ENCODE peak calls at places on chromosomes 13 and 19, in ten cellular contexts. L is cardiac muscle cell, P is astrocyte of the spinal cord, I is heart right ventricle, M is PC-3, R is brain microvascular endothelial cell, A is Calu3, H is GM13977, N is fibroblast of lung, Y is A549. O is an unnamed sample.

GRCh38 chr13:90594694-90595093 is 752.8 kb upstream of the MIR17HG start:
- DNase-seq in L (peak), H (no peak), P (peak), R (peak), I (no peak), Y (no peak), M (peak), N (peak), A (no peak), O (no peak)

GRCh38 chr13:31351376-31351775 is 151.6 kb downstream of the B3GLCT start:
- DNase-seq in P (no peak), R (no peak), L (no peak), I (no peak), Y (no peak), H (no peak), A (no peak), N (no peak), M (no peak), O (no peak)

GRCh38 chr19:3210347-3211017 is 14.0 kb upstream of the CELF5 start:
- DNase-seq in M (peak), R (peak), Y (peak), N (peak), A (peak), L (peak), P (peak), I (peak), H (peak), O (peak)

GRCh38 chr19:9727644-9728043 is 40.9 kb downstream of the ZNF846 start:
- DNase-seq in H (no peak), Y (no peak), I (no peak), N (no peak), R (no peak), L (peak), A (no peak), P (no peak), M (no peak), O (no peak)

GRCh38 chr19:18286973-18287635 is 5.7 kb upstream of the JUND start:
- DNase-seq in H (no peak), L (no peak), I (no peak), P (no peak), M (no peak), R (no peak), Y (no peak), N (no peak), A (no peak), O (no peak)

GRCh38 chr13:99320693-99321481 is 13.7 kb upstream of the GPR183 start:
- DNase-seq in N (peak), L (peak), A (no peak), R (peak), P (peak), I (no peak), Y (no peak), M (peak), H (no peak), O (no peak)

GRCh38 chr13:32126756-32127155 is 95.2 kb downstream of the FRY start:
- DNase-seq in H (no peak), L (no peak), Y (no peak), P (no peak), M (no peak), R (no peak), N (no peak), I (no peak), A (no peak), O (no peak)

GRCh38 chr13:44976949-44977583 is 12.2 kb downstream of the NUFIP1 start:
- DNase-seq in Y (no peak), I (no peak), A (no peak), H (no peak), R (no peak), N (no peak), P (no peak), M (no peak), L (peak), O (no peak)

GRCh38 chr13:39023761-39024160 is 14.1 kb downstream of the PROSER1 start:
- DNase-seq in A (peak), N (no peak), Y (no peak), H (no peak), P (no peak), R (no peak), I (no peak), M (peak), L (peak), O (no peak)

GRCh38 chr19:10518444-10519361 is 1.5 kb upstream of the S1PR5 start:
- DNase-seq in R (no peak), P (no peak), H (peak), Y (no peak), M (no peak), A (no peak), L (no peak), I (no peak), N (no peak), O (peak)

GRCh38 chr13:112222971-112223370 is 153.2 kb upstream of the SPACA7 start:
- DNase-seq in P (no peak), A (no peak), Y (no peak), L (no peak), I (no peak), R (no peak), H (no peak), M (no peak), N (no peak), O (no peak)

GRCh38 chr13:46134961-46135522 is 30.2 kb upstream of the CPB2 start:
- DNase-seq in P (peak), Y (no peak), A (peak), I (no peak), M (peak), H (no peak), L (no peak), N (peak), R (no peak), O (no peak)

GRCh38 chr19:7355151-7355845 is 6.6 kb downstream of the ARHGEF18 start:
- DNase-seq in M (no peak), Y (no peak), I (no peak), N (peak), H (no peak), P (no peak), R (no peak), A (no peak), L (peak), O (no peak)

GRCh38 chr19:17496337-17496997 is 15.0 kb upstream of the PGLS start:
- DNase-seq in A (peak), N (peak), M (peak), H (peak), R (peak), I (peak), L (peak), Y (peak), P (peak), O (peak)

GRCh38 chr13:64928704-64929499 is 2301.2 kb downstream of the PCDH9 start:
- DNase-seq in P (peak), A (no peak), L (peak), N (peak), H (peak), Y (no peak), R (peak), M (peak), I (no peak), O (no peak)

GRCh38 chr13:80342541-80343371 is 1.8 kb upstream of the SPRY2 start:
- DNase-seq in P (peak), A (peak), L (peak), Y (no peak), I (peak), R (peak), H (peak), N (peak), M (peak), O (peak)

GRCh38 chr19:7199613-7200533 is 94.3 kb downstream of the INSR start:
- DNase-seq in M (no peak), L (no peak), A (peak), I (no peak), Y (peak), P (no peak), H (no peak), R (no peak), N (no peak), O (no peak)

GRCh38 chr13:110390572-110390971 is 83.5 kb downstream of the COL4A2 start:
- DNase-seq in L (peak), R (peak), N (peak), H (no peak), Y (no peak), I (no peak), M (peak), A (no peak), P (peak), O (no peak)

GRCh38 chr19:19062454-19063182 is 1.2 kb upstream of the SLC25A42 start:
- DNase-seq in N (peak), P (peak), R (peak), I (no peak), M (peak), A (peak), H (no peak), L (no peak), Y (peak), O (peak)

GRCh38 chr19:10102787-10103236 is 334 bp upstream of the ANGPTL6 start:
- DNase-seq in N (no peak), M (no peak), L (no peak), Y (no peak), H (peak), I (no peak), R (no peak), A (no peak), P (no peak), O (peak)

GRCh38 chr13:86020350-86021002 is 221.3 kb upstream of the SLITRK6 start:
- DNase-seq in L (peak), P (peak), H (no peak), N (peak), R (peak), Y (no peak), I (no peak), M (peak), A (no peak), O (no peak)

GRCh38 chr13:27857271-27857670 is 62.5 kb upstream of the PDX1 start:
- DNase-seq in R (no peak), A (no peak), I (no peak), P (no peak), M (no peak), H (no peak), L (no peak), Y (no peak), N (no peak), O (no peak)

GRCh38 chr13:26965976-26966375 is 205.4 kb upstream of the GPR12 start:
- DNase-seq in N (peak), A (no peak), M (no peak), I (peak), H (no peak), R (peak), L (peak), Y (no peak), P (peak), O (no peak)

GRCh38 chr19:48415869-48416268 is 22.4 kb downstream of the GRIN2D start:
- DNase-seq in P (no peak), M (no peak), H (no peak), R (no peak), Y (no peak), L (no peak), A (no peak), I (no peak), N (no peak), O (no peak)

GRCh38 chr19:48553676-48554384 is 1.9 kb downstream of the SULT2B1 start:
- DNase-seq in M (peak), N (peak), A (peak), I (peak), L (peak), P (peak), H (no peak), R (peak), Y (peak), O (no peak)

GRCh38 chr13:92842145-92842544 is 384.5 kb upstream of the GPC6 start:
- DNase-seq in I (no peak), N (peak), H (no peak), Y (no peak), L (peak), M (peak), A (no peak), R (peak), P (peak), O (no peak)

GRCh38 chr13:80585531-80585930 is 244.6 kb upstream of the SPRY2 start:
- DNase-seq in I (no peak), N (no peak), P (no peak), M (no peak), R (no peak), Y (no peak), A (no peak), H (no peak), L (no peak), O (no peak)

GRCh38 chr19:29926801-29927200 is 15.2 kb upstream of the URI1 start:
- DNase-seq in A (no peak), R (no peak), H (no peak), I (no peak), P (no peak), L (no peak), Y (no peak), M (no peak), N (no peak), O (no peak)

GRCh38 chr13:94192576-94192975 is 286.9 kb downstream of the DCT start:
- DNase-seq in M (peak), N (peak), R (peak), I (no peak), Y (no peak), L (peak), H (peak), A (no peak), P (peak), O (peak)

GRCh38 chr13:75779393-75779792 is 143.3 kb downstream of the LMO7 start:
- DNase-seq in Y (no peak), H (no peak), M (no peak), N (no peak), I (no peak), L (no peak), A (no peak), P (no peak), R (no peak), O (no peak)

GRCh38 chr19:50458396-50459066 is 17.8 kb upstream of the EMC10 start:
- DNase-seq in R (no peak), H (no peak), Y (no peak), L (peak), A (no peak), M (no peak), N (peak), I (no peak), P (no peak), O (no peak)

GRCh38 chr13:111872475-111873150 is 194.3 kb upstream of the SOX1 start:
- DNase-seq in Y (no peak), L (no peak), A (no peak), I (no peak), N (no peak), H (no peak), M (no peak), R (no peak), P (no peak), O (no peak)

GRCh38 chr19:50190439-50190891 is 13.0 kb upstream of the MYH14 start:
- DNase-seq in H (no peak), A (peak), Y (no peak), L (no peak), P (no peak), N (no peak), M (no peak), R (no peak), I (no peak), O (no peak)

GRCh38 chr13:42392706-42393572 is 121.0 kb downstream of the AKAP11 start:
- DNase-seq in M (no peak), R (no peak), Y (no peak), H (no peak), I (no peak), N (peak), A (no peak), P (peak), L (no peak), O (peak)

GRCh38 chr13:95494082-95494681 is 58.3 kb upstream of the CLDN10 start:
- DNase-seq in A (peak), L (peak), M (peak), I (no peak), P (peak), Y (peak), H (peak), N (peak), R (peak), O (no peak)

GRCh38 chr13:91280806-91281205 is 66.7 kb upstream of the MIR17HG start:
- DNase-seq in R (no peak), I (no peak), Y (no peak), P (no peak), M (peak), A (no peak), L (no peak), H (no peak), N (no peak), O (no peak)

GRCh38 chr19:48656840-48657474 is 11.0 kb upstream of the CA11 start:
- DNase-seq in I (no peak), R (peak), M (peak), H (no peak), L (peak), A (no peak), Y (no peak), N (peak), P (peak), O (no peak)

GRCh38 chr13:73480784-73481183 is 422.0 kb downstream of the KLF5 start:
- DNase-seq in N (no peak), L (no peak), M (no peak), H (no peak), R (no peak), P (no peak), A (no peak), I (no peak), Y (no peak), O (no peak)

GRCh38 chr13:73482556-73482955 is 423.8 kb downstream of the KLF5 start:
- DNase-seq in A (no peak), P (no peak), H (no peak), M (no peak), Y (no peak), R (no peak), L (no peak), N (no peak), I (no peak), O (no peak)

GRCh38 chr13:73477441-73477840 is 418.6 kb downstream of the KLF5 start:
- DNase-seq in H (no peak), R (no peak), A (no peak), I (no peak), Y (no peak), N (no peak), P (no peak), L (no peak), M (no peak), O (no peak)

GRCh38 chr13:73481877-73482445 is 423.2 kb downstream of the KLF5 start:
- DNase-seq in R (no peak), Y (no peak), I (no peak), P (no peak), L (no peak), A (no peak), M (no peak), N (no peak), H (no peak), O (no peak)

DNA sequence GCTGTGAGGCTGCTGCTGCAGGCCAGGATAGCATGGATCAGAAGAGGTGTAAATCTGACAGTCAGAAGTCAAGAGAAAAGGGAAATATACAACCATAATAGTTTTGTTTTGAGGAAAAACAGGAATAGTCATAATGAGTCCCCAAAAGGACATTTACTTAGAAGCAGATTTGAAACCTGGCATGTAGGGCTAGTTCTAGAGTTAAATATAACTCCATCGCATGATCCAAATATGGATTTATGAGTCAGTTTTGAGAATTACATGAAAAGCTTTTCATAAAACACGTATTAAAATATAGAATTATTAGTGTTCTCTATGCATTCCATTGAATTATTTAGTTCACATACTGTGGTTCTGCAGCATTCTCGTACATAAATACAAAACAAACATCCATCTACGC is 422.5 kb downstream of the KLF5 start:
- DNase-seq in H (no peak), A (no peak), N (no peak), I (no peak), M (no peak), Y (no peak), P (no peak), R (no peak), L (no peak), O (no peak)
- TF ChIP-seq CTCF in H (no peak), A (no peak), N (no peak), I (no peak), M (no peak), Y (no peak), P (no peak), R (no peak), L (no peak), O (no peak)

DNA sequence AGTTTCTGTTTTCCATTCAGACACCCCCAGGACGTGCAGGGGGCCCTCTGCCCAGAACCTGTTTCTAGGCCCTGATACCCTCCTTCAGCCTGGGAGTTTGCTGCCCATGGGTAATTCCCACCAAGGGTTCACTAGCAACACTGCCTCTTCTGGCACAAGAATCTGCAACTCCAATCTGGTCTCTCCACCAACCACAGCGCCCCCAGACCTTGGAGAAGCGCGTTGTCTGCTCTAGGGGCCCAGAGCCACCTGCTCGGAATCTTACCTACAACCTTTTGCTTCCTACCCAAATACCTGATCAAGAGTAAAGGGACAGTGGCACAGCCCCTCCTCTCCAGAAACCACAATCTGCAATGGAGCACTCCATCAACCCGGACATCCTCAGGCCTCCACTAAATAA is 763 bp downstream of the ZNF180 start:
- DNase-seq in H (no peak), I (no peak), M (no peak), N (no peak), P (no peak), Y (no peak), R (no peak), A (no peak), L (no peak), O (no peak)
- TF ChIP-seq CTCF in H (peak), I (no peak), M (no peak), N (no peak), P (no peak), Y (no peak), R (peak), A (no peak), L (no peak), O (no peak)

DNA sequence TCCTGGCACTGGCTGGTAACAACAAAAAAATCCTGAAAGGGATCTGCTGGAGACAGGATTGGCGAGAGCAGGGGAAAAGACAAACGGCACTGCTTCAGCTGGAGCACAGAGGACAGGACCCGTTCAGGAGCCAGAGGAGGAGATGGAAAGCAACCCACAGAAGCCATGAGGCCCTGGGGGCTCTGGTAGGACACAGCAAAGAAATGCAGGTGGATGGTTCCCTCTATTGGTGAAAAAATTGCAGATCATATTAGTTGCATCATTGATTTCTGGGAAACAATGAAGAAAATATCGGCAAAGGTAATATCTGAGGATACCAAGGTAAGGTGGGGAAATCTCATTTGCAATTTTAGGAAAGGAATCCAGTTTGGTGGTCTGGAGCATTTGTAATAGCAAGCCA is 25.7 kb upstream of the TPP2 start:
- DNase-seq in H (no peak), L (no peak), I (no peak), R (no peak), Y (no peak), A (no peak), N (no peak), P (no peak), M (peak), O (no peak)
- TF ChIP-seq CTCF in H (peak), L (no peak), I (no peak), R (peak), Y (no peak), A (no peak), N (no peak), P (peak), M (peak), O (no peak)

GRCh38 chr19:5782322-5782721 is 2.2 kb downstream of the PRR22 start:
- DNase-seq in R (no peak), M (no peak), H (no peak), L (no peak), I (no peak), P (no peak), N (no peak), A (no peak), Y (no peak), O (no peak)
- TF ChIP-seq CTCF in R (no peak), M (no peak), H (no peak), L (no peak), I (no peak), P (no peak), N (no peak), A (no peak), Y (no peak), O (no peak)

GRCh38 chr13:63124863-63125262 is 1709.2 kb upstream of the PCDH20 start:
- DNase-seq in Y (no peak), I (no peak), M (peak), R (no peak), N (peak), P (peak), H (no peak), L (peak), A (no peak), O (no peak)
- TF ChIP-seq CTCF in Y (peak), I (peak), M (peak), R (no peak), N (no peak), P (peak), H (peak), L (peak), A (no peak), O (peak)

DNA sequence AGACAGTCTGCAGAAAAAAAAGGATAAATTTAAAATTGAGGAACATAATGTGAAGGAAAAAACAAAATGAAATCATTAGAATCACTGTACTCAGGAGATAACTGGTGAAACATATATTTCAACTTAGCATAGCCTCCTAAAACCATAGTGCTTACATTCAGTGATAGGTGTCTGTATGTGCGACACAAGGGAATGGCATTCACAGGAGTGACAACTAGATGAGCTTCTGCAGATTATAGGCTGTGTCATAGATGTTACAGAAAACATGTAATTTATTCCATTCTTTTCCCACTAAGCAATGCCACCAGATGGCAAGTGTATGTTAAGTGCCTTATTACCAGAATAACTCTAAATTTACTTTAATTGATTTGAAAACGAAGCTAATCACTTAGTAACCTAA is 960.0 kb upstream of the PCDH20 start:
- DNase-seq in L (no peak), H (no peak), P (no peak), A (no peak), M (no peak), R (no peak), N (no peak), Y (no peak), I (no peak), O (no peak)
- TF ChIP-seq CTCF in L (no peak), H (no peak), P (no peak), A (no peak), M (no peak), R (no peak), N (no peak), Y (no peak), I (no peak), O (no peak)